ENCODE peak calls at places on chromosomes 5 and 9, in seven cellular contexts. Q, X, J, Z, M, I and U are unnamed samples.

GRCh38 chr9:23117621-23118020 is 671.0 kb downstream of the DMRTA1 start:
- DNase-seq in Q (no peak), X (peak; percentile 8), J (no peak), Z (no peak), M (peak; percentile 85), I (no peak), U (no peak)

GRCh38 chr9:137396227-137396626 is 26.7 kb downstream of the EXD3 start:
- DNase-seq in Q (no peak), X (no peak), J (peak; percentile 29), Z (no peak), M (no peak), I (no peak), U (no peak)

GRCh38 chr5:142326480-142326938 is 1.7 kb upstream of the SPRY4 start:
- DNase-seq in Q (no peak), X (no peak), J (no peak), Z (no peak), M (no peak), I (no peak), U (no peak)

GRCh38 chr9:114089206-114089840 is 9.8 kb downstream of the KIF12 start:
- DNase-seq in Q (no peak), X (no peak), J (no peak), Z (no peak), M (no peak), I (no peak), U (no peak)

GRCh38 chr9:10612649-10613398 is at the start of gene PTPRD:
- DNase-seq in Q (peak; percentile 15), X (peak; percentile 67), J (peak; percentile 36), Z (no peak), M (peak; percentile 86), I (no peak), U (peak; percentile 35)

GRCh38 chr5:219492-219891 is 1.4 kb downstream of the SDHA start:
- DNase-seq in Q (no peak), X (peak; percentile 26), J (no peak), Z (peak; percentile 45), M (peak; percentile 6), I (peak; percentile 15), U (no peak)

GRCh38 chr5:75536147-75536546 is 24.5 kb downstream of the POLK start:
- DNase-seq in Q (no peak), X (no peak), J (no peak), Z (no peak), M (peak; percentile 12), I (no peak), U (no peak)

GRCh38 chr5:61910771-61911170 is 395.2 kb upstream of the KIF2A start:
- DNase-seq in Q (no peak), X (no peak), J (no peak), Z (no peak), M (no peak), I (no peak), U (no peak)

GRCh38 chr9:131480258-131480657 is 22.5 kb upstream of the POMT1 start:
- DNase-seq in Q (no peak), X (no peak), J (peak; percentile 4), Z (no peak), M (no peak), I (no peak), U (no peak)

GRCh38 chr5:83590966-83591365 is 119.4 kb downstream of the VCAN start:
- DNase-seq in Q (no peak), X (no peak), J (no peak), Z (no peak), M (no peak), I (no peak), U (no peak)

GRCh38 chr5:33479321-33479720 is 38.6 kb downstream of the TARS1 start:
- DNase-seq in Q (no peak), X (no peak), J (no peak), Z (no peak), M (no peak), I (no peak), U (no peak)

GRCh38 chr9:9753266-9753665 is 859.5 kb downstream of the PTPRD start:
- DNase-seq in Q (no peak), X (no peak), J (no peak), Z (no peak), M (no peak), I (no peak), U (no peak)

GRCh38 chr5:61357745-61358144 is 25.7 kb downstream of the ZSWIM6 start:
- DNase-seq in Q (no peak), X (no peak), J (no peak), Z (no peak), M (peak; percentile 75), I (no peak), U (no peak)

GRCh38 chr9:97359147-97359546 is 51.7 kb downstream of the CCDC180 start:
- DNase-seq in Q (no peak), X (no peak), J (no peak), Z (no peak), M (no peak), I (no peak), U (no peak)

GRCh38 chr5:153425914-153426313 is 64.6 kb upstream of the GRIA1 start:
- DNase-seq in Q (no peak), X (peak; percentile 15), J (no peak), Z (peak; percentile 3), M (peak; percentile 41), I (no peak), U (no peak)

GRCh38 chr9:121557581-121558422 is 58.2 kb upstream of the GGTA1 start:
- DNase-seq in Q (peak; percentile 75), X (peak; percentile 66), J (peak; percentile 87), Z (peak; percentile 58), M (peak; percentile 89), I (no peak), U (no peak)

DNA sequence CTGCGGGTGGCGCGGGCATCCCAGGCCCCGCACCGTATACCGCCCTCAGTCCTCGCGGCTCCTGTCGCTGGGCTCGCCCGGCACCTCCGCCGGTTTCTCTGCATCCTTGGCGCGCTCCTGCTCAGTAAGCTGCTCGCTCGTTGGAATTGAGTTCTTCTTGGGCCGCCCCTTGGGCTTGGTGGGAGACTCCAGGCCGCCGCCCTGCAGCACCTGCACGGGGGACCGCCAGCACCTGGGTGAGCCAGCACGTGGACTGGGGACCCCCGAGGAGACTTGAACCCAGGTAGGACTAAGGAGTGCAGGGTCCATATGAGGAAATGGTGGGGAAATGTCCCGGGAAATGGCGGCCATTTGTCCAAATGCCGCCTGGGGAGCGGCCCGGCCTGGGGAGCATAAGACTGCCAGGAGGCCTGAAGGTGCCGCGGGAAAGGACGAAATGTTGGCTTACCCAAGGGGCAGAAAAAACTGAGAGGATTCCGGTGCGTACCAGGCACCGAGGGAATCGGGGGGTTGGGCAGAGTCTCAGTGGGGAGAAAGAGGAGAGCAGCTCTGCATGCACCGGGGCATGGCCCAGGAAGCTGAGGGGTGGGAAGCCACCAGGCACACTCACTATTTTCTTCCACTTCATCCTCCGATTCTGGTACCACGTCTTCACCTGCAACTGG is 2.9 kb downstream of the BARX1 start:
- DNase-seq in Q (no peak), X (no peak), J (no peak), Z (no peak), M (no peak), I (no peak), U (no peak)
- H3K27me3 ChIP-seq in Q (no peaks in the 10 kb centered on the region), X (peaks cover 98% of the 10 kb centered on the region), J (no peaks in the 10 kb centered on the region), Z (no peaks in the 10 kb centered on the region), M (peaks cover 55% of the 10 kb centered on the region), I (peaks cover 26% of the 10 kb centered on the region), U (peaks cover 65% of the 10 kb centered on the region)

DNA sequence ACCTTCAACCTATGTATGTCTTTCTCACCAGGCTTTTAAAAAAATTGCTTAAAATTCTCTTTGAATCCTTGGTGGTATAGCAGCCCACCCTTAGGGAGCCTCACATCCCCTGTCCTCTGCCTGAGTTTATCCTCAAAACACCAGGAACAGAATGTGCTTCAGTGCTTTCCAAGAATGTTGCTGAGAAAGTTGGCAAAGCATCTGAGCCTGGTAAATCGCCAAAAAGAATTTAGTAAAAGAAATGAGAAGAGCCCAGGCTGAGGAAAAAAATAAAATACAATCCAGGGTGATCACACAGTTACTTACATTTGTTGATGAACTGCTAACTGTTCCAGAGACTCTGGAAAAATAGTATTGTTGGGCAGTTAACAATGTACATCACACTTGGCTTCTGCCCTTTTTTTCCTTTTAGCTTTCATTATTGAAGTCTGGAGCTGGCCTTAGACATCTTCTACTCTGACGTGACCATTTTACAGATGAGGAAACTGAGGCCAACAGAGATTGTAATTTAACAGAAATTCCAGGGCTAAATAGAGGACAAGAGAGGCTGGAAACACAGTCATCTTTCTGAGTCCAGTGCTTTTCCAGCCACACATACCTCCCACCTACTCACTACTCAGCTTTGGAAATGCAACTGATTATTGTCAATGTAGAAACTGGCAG is 86.5 kb upstream of the ALDH1A1 start:
- DNase-seq in Q (no peak), X (no peak), J (no peak), Z (no peak), M (no peak), I (no peak), U (no peak)
- H3K27ac ChIP-seq in Q (peak overlapping the region; percentile 61), X (no peak overlapping the region), J (no peak overlapping the region), Z (no peak overlapping the region), M (no peak overlapping the region), I (no peak overlapping the region), U (no peak overlapping the region)

GRCh38 chr5:14449052-14449661 is 132.4 kb upstream of the OTULINL start:
- DNase-seq in Q (no peak), X (no peak), J (no peak), Z (no peak), M (peak; percentile 58), I (no peak), U (no peak)
- H3K4me1 ChIP-seq in Q (peaks cover 16% of the 10 kb centered on the region), X (peaks cover 18% of the 10 kb centered on the region), J (peaks cover 37% of the 10 kb centered on the region), Z (no peaks in the 10 kb centered on the region), M (peaks cover 2% of the 10 kb centered on the region), I (no peaks in the 10 kb centered on the region), U (no peaks in the 10 kb centered on the region)

DNA sequence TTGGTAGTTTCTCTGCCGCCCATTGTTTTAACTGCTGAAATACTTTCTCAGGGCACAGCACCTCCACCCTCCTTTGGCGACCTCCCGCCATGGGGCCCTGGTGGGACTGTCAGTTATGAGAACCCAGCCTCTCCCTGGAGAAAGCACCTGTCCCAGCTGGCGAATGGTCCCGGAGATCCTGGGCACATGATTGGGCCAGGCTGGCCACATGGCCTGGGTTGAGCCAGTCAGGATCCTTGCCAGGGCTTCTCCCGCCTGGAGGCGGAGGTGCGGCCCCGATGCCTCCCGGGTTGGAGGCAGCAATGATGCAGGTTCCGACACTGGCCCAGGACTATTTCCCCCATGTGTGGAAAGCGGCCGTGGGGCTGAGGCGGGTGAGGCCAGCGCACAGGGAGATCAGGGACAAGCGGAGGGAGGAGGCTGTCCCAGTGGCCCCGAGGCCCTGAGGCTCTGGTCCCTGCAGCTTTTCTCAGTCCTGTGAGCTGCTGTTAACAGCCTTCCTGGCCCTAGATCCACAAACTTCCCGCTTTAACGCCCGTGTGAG is 13.6 kb downstream of the UNC5A start:
- DNase-seq in Q (no peak), X (no peak), J (peak; percentile 26), Z (no peak), M (no peak), I (no peak), U (no peak)
- H3K27me3 ChIP-seq in Q (no peaks in the 10 kb centered on the region), X (peaks cover 2% of the 10 kb centered on the region), J (no peaks in the 10 kb centered on the region), Z (no peaks in the 10 kb centered on the region), M (no peaks in the 10 kb centered on the region), I (peaks cover 5% of the 10 kb centered on the region), U (peaks cover 6% of the 10 kb centered on the region)

GRCh38 chr5:152218694-152219093 is 186.4 kb downstream of the NMUR2 start:
- DNase-seq in Q (no peak), X (no peak), J (no peak), Z (no peak), M (no peak), I (no peak), U (no peak)

GRCh38 chr5:152221721-152222629 is 183.1 kb downstream of the NMUR2 start:
- DNase-seq in Q (no peak), X (no peak), J (no peak), Z (no peak), M (no peak), I (no peak), U (no peak)
- H3K27ac ChIP-seq in Q (no peak overlapping the region), X (no peak overlapping the region), J (no peak overlapping the region), Z (no peak overlapping the region), M (no peak overlapping the region), I (no peak overlapping the region), U (no peak overlapping the region)

GRCh38 chr9:35829084-35829763 is at the start of gene TMEM8B:
- DNase-seq in Q (peak; percentile 97), X (peak; percentile 97), J (peak; percentile 97), Z (peak; percentile 94), M (peak; percentile 96), I (peak; percentile 92), U (peak; percentile 93)
- H3K4me1 ChIP-seq in Q (peaks cover 13% of the 10 kb centered on the region), X (peaks cover 24% of the 10 kb centered on the region), J (peaks cover 41% of the 10 kb centered on the region), Z (peaks cover 28% of the 10 kb centered on the region), M (peaks cover 6% of the 10 kb centered on the region), I (peaks cover 15% of the 10 kb centered on the region), U (peaks cover 14% of the 10 kb centered on the region)